ENCODE peak calls at places on chromosomes 2 and 18, in seven cellular contexts. L is EL; V is NK-92 treated with Interleukin-12 subunit alpha and Interleukin-12 subunit beta, amount 100 ng/mL, for 24 hours; G is NCI-H1417 treated with DMSO at 0.1 percent for 48 hours; M is NCI-H1436; R is EH; S is COLO829. A is an unnamed sample.

GRCh38 chr2:168499500-168499899 is 43.4 kb downstream of the CERS6 start:
- DNase-seq in L (no peak), V (no peak), G (no peak), M (no peak), R (no peak), S (no peak), A (no peak)

GRCh38 chr18:10490401-10491289 is 35.2 kb upstream of the NAPG start:
- DNase-seq in L (no peak), V (no peak), G (no peak), M (peak; percentile 9), R (no peak), S (no peak), A (peak; percentile 73)

GRCh38 chr2:64455545-64455944 is 1.6 kb downstream of the LGALSL start:
- DNase-seq in L (no peak), V (no peak), G (no peak), M (no peak), R (no peak), S (no peak), A (no peak)

GRCh38 chr2:38626326-38627031 is 23.8 kb upstream of the HNRNPLL start:
- DNase-seq in L (no peak), V (no peak), G (no peak), M (no peak), R (no peak), S (no peak), A (no peak)

GRCh38 chr18:62898359-62898758 is 183.0 kb downstream of the PHLPP1 start:
- DNase-seq in L (no peak), V (no peak), G (no peak), M (no peak), R (no peak), S (no peak), A (no peak)

GRCh38 chr18:22174341-22175148 is 5.2 kb downstream of the GATA6 start:
- DNase-seq in L (no peak), V (no peak), G (no peak), M (no peak), R (no peak), S (no peak), A (no peak)

GRCh38 chr2:55231546-55232083 is 478 bp downstream of the CLHC1 start:
- DNase-seq in L (peak; percentile 38), V (no peak), G (no peak), M (no peak), R (peak; percentile 62), S (no peak), A (no peak)

GRCh38 chr2:186105016-186105415 is 366.4 kb downstream of the FSIP2 start:
- DNase-seq in L (no peak), V (no peak), G (no peak), M (no peak), R (no peak), S (no peak), A (no peak)

GRCh38 chr2:9757430-9758287 is 85.6 kb upstream of the TAF1B start:
- DNase-seq in L (peak; percentile 37), V (no peak), G (no peak), M (no peak), R (peak; percentile 74), S (no peak), A (no peak)